ENCODE peak calls at places on chromosome 14, in four cellular contexts. R is EH; Z is naive thymus-derived CD8-positive, alpha-beta T cell; S is transverse colon. A is an unnamed sample.

GRCh38 chr14:60161176-60162107 is 3.8 kb downstream of the DHRS7 start:
- DNase-seq in Z (no peak), R (no peak), S (no peak), A (no peak)

GRCh38 chr14:45185110-45185814 is 49.5 kb downstream of the FANCM start:
- DNase-seq in R (peak), Z (no peak), S (no peak), A (no peak)

GRCh38 chr14:55399912-55400311 is 11.7 kb downstream of the ATG14 start:
- DNase-seq in S (no peak), Z (no peak), R (no peak), A (no peak)

GRCh38 chr14:98959410-98959809 is 312.6 kb downstream of the BCL11B start:
- DNase-seq in Z (no peak), S (no peak), R (no peak), A (no peak)

GRCh38 chr14:99910337-99911268 is 117.4 kb downstream of the EML1 start:
- DNase-seq in S (no peak), Z (no peak), R (peak), A (no peak)

GRCh38 chr14:76924363-76925151 is 98.3 kb downstream of the LRRC74A start:
- DNase-seq in R (no peak), Z (peak), S (no peak), A (peak)

GRCh38 chr14:104977681-104978647 is at the start of gene AHNAK2:
- DNase-seq in Z (peak), R (peak), S (peak), A (peak)

GRCh38 chr14:50529288-50530179 is 2.8 kb downstream of the MAP4K5 start:
- DNase-seq in R (peak), S (no peak), Z (no peak), A (no peak)

GRCh38 chr14:31297701-31298344 is 90.2 kb upstream of the HECTD1 start:
- DNase-seq in Z (no peak), R (peak), S (no peak), A (no peak)